ENCODE peak calls at places on chromosomes 6 and 20, in ten cellular contexts. V is AG08395; K is AG04450; U is hypothalamus; A is NCI-H1092; Q is gastrocnemius medialis; W is tibial artery; O is IMR-90; B is amniotic stem cell; J is activated CD4-positive, alpha-beta T cell treated with anti-CD3 and anti-CD28 coated beads for 24 hours. S is an unnamed sample.
A peak's percentile ranks its signal among the peaks of the same experiment; 100 is the strongest.

GRCh38 chr6:166500246-166500645 is 86.2 kb downstream of the RAMACL start:
- DNase-seq in V (no peak), K (no peak), U (peak; percentile 52), A (no peak), Q (no peak), W (no peak), O (no peak), B (no peak), J (no peak), S (no peak)

GRCh38 chr6:108107102-108107501 is 32.6 kb upstream of the OSTM1 start:
- DNase-seq in V (no peak), K (no peak), U (no peak), A (no peak), Q (no peak), W (no peak), O (no peak), B (no peak), J (no peak), S (no peak)

GRCh38 chr6:2688416-2689064 is 62.2 kb downstream of the MYLK4 start:
- DNase-seq in V (peak; percentile 93), K (peak; percentile 36), U (no peak), A (no peak), Q (no peak), W (no peak), O (peak; percentile 90), B (peak; percentile 41), J (no peak), S (peak; percentile 80)

GRCh38 chr20:44181611-44182010 is 5.4 kb downstream of the JPH2 start:
- DNase-seq in V (no peak), K (no peak), U (no peak), A (no peak), Q (peak; percentile 88), W (no peak), O (no peak), B (no peak), J (no peak), S (no peak)

GRCh38 chr20:52230406-52230805 is 38.8 kb upstream of the ZFP64 start:
- DNase-seq in V (no peak), K (no peak), U (no peak), A (no peak), Q (no peak), W (no peak), O (no peak), B (no peak), J (no peak), S (no peak)

GRCh38 chr20:47357296-47358051 is 975 bp upstream of the ZMYND8 start:
- DNase-seq in V (peak; percentile 56), K (peak; percentile 84), U (peak; percentile 85), A (peak; percentile 78), Q (peak; percentile 89), W (peak; percentile 74), O (peak; percentile 94), B (peak; percentile 42), J (peak; percentile 59), S (peak; percentile 99)

GRCh38 chr6:135362124-135362523 is 135.4 kb downstream of the AHI1 start:
- DNase-seq in V (no peak), K (no peak), U (no peak), A (no peak), Q (no peak), W (no peak), O (no peak), B (no peak), J (no peak), S (no peak)

GRCh38 chr6:54428437-54428836 is 120.2 kb downstream of the TINAG start:
- DNase-seq in V (no peak), K (no peak), U (no peak), A (no peak), Q (no peak), W (no peak), O (no peak), B (no peak), J (no peak), S (no peak)

GRCh38 chr6:136956590-136957573 is 34.8 kb downstream of the SLC35D3 start:
- DNase-seq in V (no peak), K (no peak), U (no peak), A (peak; percentile 43), Q (no peak), W (no peak), O (no peak), B (no peak), J (no peak), S (no peak)

GRCh38 chr6:38012573-38012972 is 193.0 kb downstream of the ZFAND3 start:
- DNase-seq in V (peak; percentile 50), K (peak; percentile 27), U (no peak), A (no peak), Q (peak; percentile 24), W (no peak), O (peak; percentile 67), B (no peak), J (no peak), S (peak; percentile 64)

GRCh38 chr6:159004592-159004991 is 4.6 kb upstream of the RSPH3 start:
- DNase-seq in V (no peak), K (no peak), U (no peak), A (no peak), Q (no peak), W (no peak), O (no peak), B (no peak), J (no peak), S (no peak)

GRCh38 chr6:133314951-133315350 is 73.8 kb downstream of the EYA4 start:
- DNase-seq in V (no peak), K (no peak), U (no peak), A (peak; percentile 56), Q (no peak), W (no peak), O (no peak), B (no peak), J (no peak), S (no peak)

GRCh38 chr6:79718509-79719247 is 87.5 kb downstream of the SH3BGRL2 start:
- DNase-seq in V (peak; percentile 33), K (no peak), U (no peak), A (no peak), Q (no peak), W (no peak), O (peak; percentile 11), B (no peak), J (no peak), S (no peak)

GRCh38 chr6:33419580-33420492 is at the start of gene SYNGAP1:
- DNase-seq in V (peak; percentile 40), K (peak; percentile 36), U (no peak), A (peak; percentile 9), Q (no peak), W (peak; percentile 77), O (peak; percentile 64), B (peak; percentile 35), J (no peak), S (peak; percentile 79)

GRCh38 chr20:1808101-1808500 is 87.1 kb upstream of the SIRPA start:
- DNase-seq in V (no peak), K (no peak), U (no peak), A (no peak), Q (no peak), W (no peak), O (no peak), B (no peak), J (no peak), S (no peak)

GRCh38 chr6:15296735-15297134 is 50.9 kb downstream of the JARID2 start:
- DNase-seq in V (no peak), K (no peak), U (no peak), A (no peak), Q (no peak), W (no peak), O (no peak), B (no peak), J (peak; percentile 15), S (no peak)

GRCh38 chr6:23465912-23466311 is 660.1 kb upstream of the NRSN1 start:
- DNase-seq in V (no peak), K (no peak), U (no peak), A (no peak), Q (no peak), W (no peak), O (no peak), B (no peak), J (no peak), S (no peak)

GRCh38 chr6:87078983-87079616 is 15.8 kb downstream of the CGA start:
- DNase-seq in V (peak; percentile 80), K (peak; percentile 20), U (peak; percentile 67), A (peak; percentile 29), Q (peak; percentile 28), W (peak; percentile 52), O (peak; percentile 63), B (peak; percentile 28), J (peak; percentile 60), S (peak; percentile 61)

GRCh38 chr6:12654107-12654506 is 62.5 kb upstream of the PHACTR1 start:
- DNase-seq in V (no peak), K (no peak), U (no peak), A (no peak), Q (no peak), W (no peak), O (no peak), B (no peak), J (no peak), S (no peak)

GRCh38 chr6:152112503-152113261 is 305.2 kb downstream of the ESR1 start:
- DNase-seq in V (no peak), K (no peak), U (peak; percentile 28), A (no peak), Q (peak; percentile 76), W (peak; percentile 73), O (no peak), B (no peak), J (no peak), S (no peak)

GRCh38 chr6:156795825-156796224 is 18.6 kb downstream of the ARID1B start:
- DNase-seq in V (peak; percentile 59), K (no peak), U (no peak), A (no peak), Q (no peak), W (no peak), O (peak; percentile 15), B (no peak), J (no peak), S (peak; percentile 38)

GRCh38 chr20:50224553-50225255 is 34.1 kb downstream of the CEBPB start:
- DNase-seq in V (peak; percentile 93), K (peak; percentile 91), U (no peak), A (no peak), Q (peak; percentile 88), W (peak; percentile 92), O (peak; percentile 97), B (peak; percentile 73), J (no peak), S (peak; percentile 98)

GRCh38 chr6:127538750-127539264 is 19.7 kb upstream of the MTCL3 start:
- DNase-seq in V (no peak), K (no peak), U (no peak), A (no peak), Q (no peak), W (no peak), O (no peak), B (no peak), J (no peak), S (no peak)

GRCh38 chr20:25308083-25308491 is 60.2 kb downstream of the PYGB start:
- DNase-seq in V (no peak), K (no peak), U (no peak), A (no peak), Q (no peak), W (no peak), O (no peak), B (no peak), J (no peak), S (no peak)

GRCh38 chr20:3165473-3166337 is 6.0 kb upstream of the FASTKD5 start:
- DNase-seq in V (peak; percentile 52), K (no peak), U (no peak), A (peak; percentile 26), Q (no peak), W (peak; percentile 44), O (peak; percentile 63), B (no peak), J (no peak), S (no peak)

GRCh38 chr20:58461899-58462298 is 53.3 kb downstream of the APCDD1L start:
- DNase-seq in V (no peak), K (no peak), U (no peak), A (no peak), Q (no peak), W (no peak), O (no peak), B (no peak), J (no peak), S (no peak)

GRCh38 chr6:116847234-116847633 is 18.4 kb upstream of the GPRC6A start:
- DNase-seq in V (peak; percentile 22), K (no peak), U (no peak), A (no peak), Q (no peak), W (no peak), O (peak; percentile 41), B (no peak), J (no peak), S (peak; percentile 41)

GRCh38 chr20:1946762-1947534 is 46.9 kb downstream of the PDYN start:
- DNase-seq in V (no peak), K (no peak), U (no peak), A (no peak), Q (peak; percentile 80), W (peak; percentile 37), O (peak; percentile 17), B (no peak), J (no peak), S (peak; percentile 75)

S was measured in amniotic epithelial cell.